ENCODE peak calls at places on chromosomes 12 and 14, in six cellular contexts. J is AG09309, N is RWPE2, W is ascending aorta, A is neural progenitor cell, I is lung. F is an unnamed sample.

GRCh38 chr12:118307069-118307954 is 65.4 kb downstream of the TAOK3 start:
- DNase-seq in N (no peak), W (no peak), I (no peak), A (no peak), J (peak), F (peak)

GRCh38 chr12:123763093-123763492 is 992 bp downstream of the DNAH10 start:
- DNase-seq in N (no peak), W (no peak), J (no peak), A (peak), I (no peak), F (no peak)

GRCh38 chr12:45989277-45989856 is 1.0 kb downstream of the SCAF11 start:
- DNase-seq in I (peak), N (no peak), A (no peak), J (no peak), W (no peak), F (no peak)

GRCh38 chr14:90443161-90444076 is 46.6 kb downstream of the CALM1 start:
- DNase-seq in I (no peak), A (no peak), J (no peak), W (no peak), N (no peak), F (no peak)

GRCh38 chr14:75917322-75918251 is 64.2 kb downstream of the TGFB3 start:
- DNase-seq in W (no peak), I (no peak), A (peak), J (no peak), N (no peak), F (no peak)

GRCh38 chr12:123062682-123063426 is 82.4 kb downstream of the ARL6IP4 start:
- DNase-seq in I (peak), W (peak), A (no peak), N (no peak), J (no peak), F (no peak)

GRCh38 chr12:31732926-31733548 is 4.2 kb upstream of the AMN1 start:
- DNase-seq in A (no peak), W (no peak), J (peak), N (no peak), I (no peak), F (peak)

GRCh38 chr12:2360630-2361170 is 307.9 kb downstream of the CACNA1C start:
- DNase-seq in A (no peak), N (no peak), W (no peak), I (no peak), J (no peak), F (no peak)

GRCh38 chr14:102187583-102188001 is 47.9 kb downstream of the WDR20 start:
- DNase-seq in W (no peak), A (no peak), I (no peak), J (no peak), N (no peak), F (no peak)

GRCh38 chr12:6272300-6273208 is 37.9 kb upstream of the PLEKHG6 start:
- DNase-seq in N (peak), I (peak), W (no peak), A (no peak), J (no peak), F (no peak)

GRCh38 chr14:22147716-22148115 is 441.3 kb downstream of the DAD1 start:
- DNase-seq in W (no peak), I (no peak), N (no peak), J (no peak), A (no peak), F (no peak)

GRCh38 chr12:118271199-118271598 is 101.5 kb downstream of the TAOK3 start:
- DNase-seq in I (no peak), J (no peak), W (no peak), N (no peak), A (no peak), F (no peak)

GRCh38 chr12:18923721-18924120 is 185.8 kb downstream of the CAPZA3 start:
- DNase-seq in W (no peak), N (no peak), I (no peak), J (no peak), A (no peak), F (no peak)

GRCh38 chr12:15757553-15758255 is 31.5 kb downstream of the EPS8 start:
- DNase-seq in A (no peak), W (peak), N (peak), I (no peak), J (peak), F (no peak)

GRCh38 chr14:83129503-83129902 is 1595.8 kb upstream of the SEL1L start:
- DNase-seq in W (no peak), N (no peak), I (no peak), A (no peak), J (no peak), F (no peak)

GRCh38 chr12:1630081-1630826 is 1.2 kb downstream of the WNT5B start:
- DNase-seq in A (peak), I (peak), J (no peak), N (no peak), W (no peak), F (no peak)

GRCh38 chr12:96271469-96272199 is 77.5 kb downstream of the ELK3 start:
- DNase-seq in N (no peak), I (no peak), J (no peak), W (no peak), A (no peak), F (no peak)

GRCh38 chr12:114529956-114530355 is 124.0 kb upstream of the TBX5 start:
- DNase-seq in I (no peak), J (peak), A (no peak), W (no peak), N (no peak), F (no peak)

GRCh38 chr12:16096273-16096849 is 181.1 kb downstream of the SLC15A5 start:
- DNase-seq in J (no peak), I (no peak), W (no peak), N (no peak), A (no peak), F (no peak)

GRCh38 chr12:92143280-92143679 is 2.4 kb downstream of the BTG1 start:
- DNase-seq in I (no peak), W (no peak), J (no peak), N (no peak), A (no peak), F (no peak)

GRCh38 chr14:91317381-91318313 is 73.1 kb upstream of the GPR68 start:
- DNase-seq in W (peak), J (no peak), I (peak), A (no peak), N (no peak), F (no peak)

GRCh38 chr14:21712039-21712438 is 38.4 kb upstream of the OR4E1 start:
- DNase-seq in N (no peak), W (no peak), A (no peak), J (no peak), I (no peak), F (no peak)

GRCh38 chr14:20429801-20430669 is 5.9 kb downstream of the KLHL33 start:
- DNase-seq in I (peak), J (no peak), W (no peak), A (no peak), N (no peak), F (no peak)

GRCh38 chr12:46480724-46481123 is 108.2 kb upstream of the SLC38A2 start:
- DNase-seq in W (no peak), A (no peak), I (no peak), J (no peak), N (no peak), F (no peak)

GRCh38 chr12:4201333-4202105 is 72.0 kb upstream of the CCND2 start:
- DNase-seq in W (no peak), I (no peak), A (no peak), N (no peak), J (no peak), F (no peak)

GRCh38 chr12:22530-23201 is 43.9 kb upstream of the IQSEC3 start:
- DNase-seq in A (no peak), J (no peak), W (no peak), N (peak), I (peak), F (no peak)

DNA sequence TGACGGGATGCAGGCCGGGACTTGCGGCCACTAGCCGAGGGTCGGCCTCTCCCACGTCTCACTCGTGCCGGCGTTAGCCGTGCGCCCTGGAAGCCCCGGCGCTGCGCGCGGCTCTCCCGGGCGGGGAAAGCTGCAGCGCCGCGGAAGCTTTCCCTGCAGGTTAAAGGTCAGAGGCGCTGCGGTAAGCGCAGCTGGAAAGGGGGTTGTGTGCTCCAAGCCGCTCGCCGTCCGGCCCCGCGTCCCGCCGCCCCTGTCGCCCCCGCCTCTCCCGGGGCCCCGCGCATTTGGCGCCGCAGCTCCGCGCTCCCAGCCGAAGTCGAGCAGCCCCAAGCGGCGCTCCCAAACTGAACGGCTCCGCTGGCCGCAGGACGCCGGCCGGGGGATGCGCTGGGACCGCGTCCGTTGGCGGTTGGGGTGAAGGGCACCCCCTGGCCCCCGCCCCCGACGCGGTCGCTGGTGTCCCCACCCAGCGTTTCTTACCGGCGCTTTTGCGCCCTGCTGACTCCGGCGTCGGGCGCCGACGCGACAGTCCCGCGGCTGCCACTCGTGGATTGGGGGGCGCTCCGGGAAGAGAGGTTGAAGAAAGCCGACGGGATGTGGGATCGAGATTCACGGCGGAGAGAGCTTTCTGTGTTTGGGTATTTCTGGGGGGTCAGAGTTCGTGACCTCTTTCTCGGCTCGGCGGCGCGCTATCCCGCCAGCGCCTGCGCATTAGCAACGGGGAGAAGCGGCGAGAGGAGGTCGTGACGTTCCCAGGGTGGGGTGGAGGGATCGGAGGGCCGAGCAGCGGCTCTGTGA is at the start of gene NR2C1:
- DNase-seq in J (peak), W (peak), N (peak), I (peak), A (peak), F (peak)
- TF ChIP-seq CTCF in J (no peak), W (no peak), N (no peak), I (no peak), A (no peak), F (no peak)

GRCh38 chr14:76917759-76918175 is 91.6 kb downstream of the LRRC74A start:
- DNase-seq in N (no peak), A (no peak), J (no peak), W (no peak), I (peak), F (no peak)

GRCh38 chr14:76919431-76919810 is 93.2 kb downstream of the LRRC74A start:
- DNase-seq in A (no peak), N (no peak), W (no peak), I (peak), J (no peak), F (no peak)

GRCh38 chr14:76918176-76918750 is 92.1 kb downstream of the LRRC74A start:
- DNase-seq in A (no peak), W (no peak), N (no peak), I (peak), J (peak), F (peak)

GRCh38 chr14:76919811-76920571 is 93.8 kb downstream of the LRRC74A start:
- DNase-seq in W (no peak), I (no peak), J (no peak), N (no peak), A (no peak), F (no peak)

DNA sequence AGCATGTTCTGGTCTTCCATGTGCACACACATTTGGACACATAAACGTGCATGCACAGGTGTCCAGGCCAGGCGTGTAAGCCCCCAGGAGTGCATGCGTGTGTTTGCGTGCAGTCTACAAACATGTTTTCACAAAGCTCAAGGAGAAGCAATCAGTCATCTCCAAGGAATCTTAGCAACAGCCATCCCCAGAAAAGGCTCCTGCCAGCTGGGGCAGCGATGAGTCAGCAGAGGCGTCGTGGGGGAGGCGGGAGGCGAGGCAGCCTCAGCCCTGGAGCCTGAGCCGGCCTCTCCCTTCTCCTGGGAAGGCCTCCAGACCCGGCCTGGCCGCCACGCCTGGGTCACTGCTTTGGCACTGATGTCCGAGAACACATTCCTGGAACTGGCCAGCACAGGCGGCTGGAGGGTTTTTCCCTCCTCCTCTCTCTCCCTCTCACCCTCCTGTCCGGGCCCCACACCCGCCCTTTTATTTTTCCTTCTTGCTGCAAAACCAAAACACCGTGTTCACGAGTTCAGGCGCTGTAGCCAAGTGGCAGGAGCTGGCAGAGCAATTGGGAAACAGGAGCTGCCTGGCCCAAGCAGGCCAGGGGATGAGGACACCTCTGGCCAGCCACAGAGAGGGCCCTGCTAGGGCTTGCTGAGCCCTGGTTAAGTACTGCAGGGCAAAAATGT is 92.7 kb downstream of the LRRC74A start:
- DNase-seq in I (peak), J (peak), N (peak), A (peak), W (peak), F (peak)
- H3K4me3 ChIP-seq in I (no peak), J (no peak), N (no peak), A (no peak), W (peak), F (no peak)

GRCh38 chr12:27217590-27217989 is 26.5 kb upstream of the STK38L start:
- DNase-seq in I (no peak), W (no peak), N (no peak), J (no peak), A (no peak), F (no peak)

GRCh38 chr12:27219693-27220056 is 24.4 kb upstream of the STK38L start:
- DNase-seq in N (no peak), A (no peak), W (no peak), I (no peak), J (no peak), F (no peak)

GRCh38 chr12:27220057-27220987 is 23.8 kb upstream of the STK38L start:
- DNase-seq in A (no peak), N (no peak), J (no peak), I (no peak), W (no peak), F (no peak)

GRCh38 chr12:27220988-27221345 is 23.1 kb upstream of the STK38L start:
- DNase-seq in N (no peak), W (no peak), J (no peak), I (no peak), A (no peak), F (no peak)

DNA sequence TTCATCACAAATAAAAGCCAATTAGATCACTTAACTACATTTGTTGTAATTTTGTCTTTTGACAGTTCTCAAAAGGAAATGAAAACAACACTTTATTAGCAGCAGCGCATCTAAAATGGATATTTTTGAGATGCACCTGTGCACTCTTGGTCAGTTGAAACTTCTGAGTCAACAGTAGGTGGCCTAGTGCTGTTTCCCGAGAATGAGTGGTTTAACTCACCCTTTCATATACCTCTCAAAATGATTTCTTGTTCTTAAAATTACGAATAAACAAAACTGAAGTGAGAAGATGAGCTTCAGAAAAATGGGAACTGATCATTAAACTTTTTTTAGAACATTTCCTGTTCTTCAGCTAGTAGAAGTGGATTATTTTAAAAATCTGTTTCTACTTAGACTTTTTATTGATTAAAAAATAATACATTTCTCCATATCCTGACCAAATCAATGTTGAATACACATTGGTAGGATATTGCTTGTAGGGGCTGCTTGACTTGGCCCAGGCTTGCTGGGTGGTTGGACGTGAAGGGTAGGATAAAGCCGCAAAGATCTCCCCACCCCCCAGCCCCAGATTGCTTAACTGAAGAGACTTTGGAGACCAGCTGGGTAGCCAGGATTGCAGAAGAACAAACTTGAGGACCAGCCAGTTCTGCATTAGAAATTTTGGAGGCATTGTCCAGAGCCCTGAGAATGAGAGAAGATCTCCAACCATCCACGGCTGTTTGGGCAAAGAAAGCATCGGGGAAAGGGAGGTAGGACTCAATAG is 22.3 kb upstream of the STK38L start:
- DNase-seq in J (no peak), I (no peak), N (no peak), W (no peak), A (no peak), F (no peak)
- TF ChIP-seq CTCF in J (no peak), I (no peak), N (no peak), W (no peak), A (no peak), F (no peak)

GRCh38 chr12:102950107-102950949 is 7.1 kb upstream of the ASCL1 start:
- DNase-seq in J (no peak), A (peak), I (no peak), N (no peak), W (no peak), F (no peak)
- H3K4me3 ChIP-seq in J (no peak), A (peak), I (no peak), N (no peak), W (no peak), F (no peak)

DNA sequence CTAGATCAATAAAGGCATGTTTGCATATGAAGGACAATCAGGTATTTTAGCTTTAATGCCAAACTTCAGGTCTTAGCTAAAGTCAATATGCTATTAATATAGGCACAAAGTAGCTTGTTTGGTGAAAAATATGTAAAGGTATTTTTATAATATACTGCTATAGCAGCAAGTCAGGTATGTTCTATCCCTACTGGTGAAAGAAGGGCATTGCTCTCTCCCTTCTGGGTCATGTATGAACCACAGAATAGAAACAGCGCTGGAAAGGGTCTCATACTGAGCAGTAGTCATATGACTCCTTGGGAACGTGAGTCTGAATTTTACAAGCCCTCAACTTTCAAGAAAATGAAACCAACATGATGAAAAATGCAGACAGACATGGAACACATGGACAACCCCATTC is 314.6 kb downstream of the GRIN2B start:
- DNase-seq in N (no peak), I (no peak), A (peak), J (no peak), W (no peak), F (no peak)
- TF ChIP-seq CTCF in N (no peak), I (no peak), A (peak), J (no peak), W (no peak), F (no peak)

DNA sequence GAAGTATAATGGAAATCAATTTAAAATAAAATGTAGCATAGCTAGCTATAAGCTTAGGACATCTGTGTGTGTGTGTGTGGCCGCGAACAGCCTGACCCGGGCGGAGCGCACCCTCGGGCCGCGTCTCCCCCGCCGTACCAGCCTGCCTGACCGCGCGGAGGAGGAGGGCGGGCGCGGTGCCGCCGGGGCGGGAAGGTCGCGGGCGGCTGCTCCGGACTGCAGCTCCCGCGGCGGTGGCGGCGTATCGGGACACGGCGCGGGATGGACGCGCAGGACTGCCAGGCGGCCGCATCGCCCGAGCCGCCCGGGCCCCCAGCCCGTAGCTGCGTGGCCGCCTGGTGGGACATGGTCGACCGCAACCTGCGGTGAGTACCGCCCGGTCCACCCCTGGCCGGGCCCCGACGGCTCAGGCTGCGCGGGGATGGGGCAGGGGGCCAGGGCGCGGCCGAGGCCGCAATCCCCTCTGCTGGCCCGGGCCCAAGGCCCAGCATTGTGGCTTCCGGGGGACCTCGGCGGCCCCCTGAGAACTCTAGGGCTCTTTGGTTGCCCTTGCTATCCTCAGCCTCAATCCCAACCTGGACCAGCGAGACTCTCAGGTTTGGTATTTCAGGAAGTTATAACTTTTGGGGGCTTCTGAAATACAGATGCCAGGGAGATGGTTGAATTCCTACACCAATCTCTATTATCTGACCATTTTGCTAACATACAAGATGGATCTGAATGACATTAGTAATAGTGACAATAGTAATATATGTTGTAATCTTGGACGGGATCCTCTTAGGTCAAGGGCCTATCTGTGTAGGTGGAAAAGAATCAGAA is at the start of gene ABHD12B:
- DNase-seq in J (no peak), N (no peak), W (no peak), A (peak), I (no peak), F (no peak)
- H3K4me3 ChIP-seq in J (no peak), N (no peak), W (peak), A (peak), I (no peak), F (peak)

F was measured in astrocyte of the cerebellum.